ENCODE peak calls at places on chromosomes 2 and 18, in six cellular contexts. One of them, this sample, is unnamed.
A peak's percentile ranks its signal among the peaks of the same experiment; 100 is the strongest.

GRCh38 chr2:3545788-3546478 is 12.2 kb downstream of the RNASEH1 start:
- DNase-seq in AG10803: no peak
- DNase-seq in GM23248: no peak
- DNase-seq in left lung: no peak
- DNase-seq in mucosa of descending colon: no peak
- DNase-seq in NT2/D1: no peak
- DNase-seq in this sample: peak; percentile 64

GRCh38 chr18:57581301-57581934 is 5.1 kb downstream of the FECH start:
- DNase-seq in AG10803: no peak
- DNase-seq in GM23248: no peak
- DNase-seq in left lung: peak; percentile 64
- DNase-seq in mucosa of descending colon: peak; percentile 41
- DNase-seq in NT2/D1: no peak
- DNase-seq in this sample: no peak

GRCh38 chr2:120313695-120314615 is 32.0 kb upstream of the INHBB start:
- DNase-seq in AG10803: no peak
- DNase-seq in GM23248: no peak
- DNase-seq in left lung: no peak
- DNase-seq in mucosa of descending colon: peak; percentile 22
- DNase-seq in NT2/D1: no peak
- DNase-seq in this sample: no peak

GRCh38 chr18:62458868-62459716 is 63.7 kb upstream of the ZCCHC2 start:
- DNase-seq in AG10803: no peak
- DNase-seq in GM23248: no peak
- DNase-seq in left lung: no peak
- DNase-seq in mucosa of descending colon: no peak
- DNase-seq in NT2/D1: no peak
- DNase-seq in this sample: no peak

GRCh38 chr2:43609304-43609883 is 13.6 kb upstream of the THADA start:
- DNase-seq in AG10803: peak; percentile 40
- DNase-seq in GM23248: peak; percentile 73
- DNase-seq in left lung: no peak
- DNase-seq in mucosa of descending colon: peak; percentile 66
- DNase-seq in NT2/D1: peak; percentile 38
- DNase-seq in this sample: peak; percentile 57

GRCh38 chr2:49516427-49516826 is 362.1 kb upstream of the FSHR start:
- DNase-seq in AG10803: no peak
- DNase-seq in GM23248: no peak
- DNase-seq in left lung: no peak
- DNase-seq in mucosa of descending colon: no peak
- DNase-seq in NT2/D1: no peak
- DNase-seq in this sample: no peak

GRCh38 chr2:120736955-120737801 is 1.5 kb downstream of the GLI2 start:
- DNase-seq in AG10803: peak; percentile 90
- DNase-seq in GM23248: peak; percentile 90
- DNase-seq in left lung: no peak
- DNase-seq in mucosa of descending colon: peak; percentile 41
- DNase-seq in NT2/D1: peak; percentile 79
- DNase-seq in this sample: peak; percentile 92

GRCh38 chr2:8515864-8516533 is 165.9 kb upstream of the ID2 start:
- DNase-seq in AG10803: no peak
- DNase-seq in GM23248: no peak
- DNase-seq in left lung: no peak
- DNase-seq in mucosa of descending colon: no peak
- DNase-seq in NT2/D1: no peak
- DNase-seq in this sample: no peak

GRCh38 chr2:25740810-25741381 is 67.5 kb upstream of the DTNB start:
- DNase-seq in AG10803: peak; percentile 34
- DNase-seq in GM23248: no peak
- DNase-seq in left lung: no peak
- DNase-seq in mucosa of descending colon: no peak
- DNase-seq in NT2/D1: peak; percentile 46
- DNase-seq in this sample: peak; percentile 63

GRCh38 chr2:28431741-28432140 is 39.1 kb downstream of the FOSL2 start:
- DNase-seq in AG10803: no peak
- DNase-seq in GM23248: no peak
- DNase-seq in left lung: no peak
- DNase-seq in mucosa of descending colon: no peak
- DNase-seq in NT2/D1: no peak
- DNase-seq in this sample: no peak

GRCh38 chr2:16773080-16773713 is 107.6 kb upstream of the CYRIA start:
- DNase-seq in AG10803: peak; percentile 42
- DNase-seq in GM23248: peak; percentile 74
- DNase-seq in left lung: no peak
- DNase-seq in mucosa of descending colon: peak; percentile 25
- DNase-seq in NT2/D1: peak; percentile 54
- DNase-seq in this sample: peak; percentile 57

GRCh38 chr18:29377346-29377745 is 1200.4 kb upstream of the CDH2 start:
- DNase-seq in AG10803: no peak
- DNase-seq in GM23248: no peak
- DNase-seq in left lung: no peak
- DNase-seq in mucosa of descending colon: no peak
- DNase-seq in NT2/D1: no peak
- DNase-seq in this sample: no peak

GRCh38 chr2:233062447-233062842 is 2.3 kb downstream of the INPP5D start:
- DNase-seq in AG10803: no peak
- DNase-seq in GM23248: no peak
- DNase-seq in left lung: no peak
- DNase-seq in mucosa of descending colon: no peak
- DNase-seq in NT2/D1: no peak
- DNase-seq in this sample: no peak

GRCh38 chr18:59900222-59901128 is 679 bp downstream of the PMAIP1 start:
- DNase-seq in AG10803: peak; percentile 69
- DNase-seq in GM23248: peak; percentile 71
- DNase-seq in left lung: peak; percentile 49
- DNase-seq in mucosa of descending colon: peak; percentile 70
- DNase-seq in NT2/D1: no peak
- DNase-seq in this sample: peak; percentile 92

GRCh38 chr2:74708296-74708695 is 54.2 kb downstream of the SEMA4F start:
- DNase-seq in AG10803: peak; percentile 11
- DNase-seq in GM23248: no peak
- DNase-seq in left lung: peak; percentile 41
- DNase-seq in mucosa of descending colon: no peak
- DNase-seq in NT2/D1: no peak
- DNase-seq in this sample: peak; percentile 27

GRCh38 chr2:176115883-176116813 is at the start of gene HOXD10:
- DNase-seq in AG10803: peak; percentile 74
- DNase-seq in GM23248: peak; percentile 92
- DNase-seq in left lung: no peak
- DNase-seq in mucosa of descending colon: peak; percentile 66
- DNase-seq in NT2/D1: no peak
- DNase-seq in this sample: peak; percentile 90
- H3K4me3 ChIP-seq in AG10803: peak within 1 kb of the TSS; percentile 30
- H3K4me3 ChIP-seq in GM23248: peak within 1 kb of the TSS; percentile 70
- H3K4me3 ChIP-seq in left lung: no peak within 1 kb of the TSS
- H3K4me3 ChIP-seq in mucosa of descending colon: no peak within 1 kb of the TSS
- H3K4me3 ChIP-seq in NT2/D1: peak within 1 kb of the TSS; percentile 15
- H3K4me3 ChIP-seq in this sample: peak within 1 kb of the TSS; percentile 58

DNA sequence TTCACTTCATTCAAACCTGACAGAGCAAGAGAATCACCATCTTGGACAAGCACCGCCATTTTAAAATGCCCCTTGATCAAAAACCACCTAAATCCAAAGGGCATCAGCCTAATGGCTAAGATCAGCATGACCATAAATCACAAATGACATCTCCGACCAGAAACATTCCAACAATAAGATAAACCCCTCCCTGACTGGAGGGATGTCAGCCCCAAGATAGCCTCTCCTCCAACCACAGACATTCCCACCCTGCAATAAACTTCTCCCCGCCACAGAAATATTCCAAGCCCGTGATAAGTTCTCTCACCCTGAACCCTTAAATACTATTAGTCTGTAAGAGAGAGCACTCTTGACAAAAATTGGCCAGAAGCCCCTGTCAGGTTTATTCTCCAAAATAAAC is 21.6 kb upstream of the LYPD1 start:
- DNase-seq in AG10803: no peak
- DNase-seq in GM23248: no peak
- DNase-seq in left lung: no peak
- DNase-seq in mucosa of descending colon: no peak
- DNase-seq in NT2/D1: no peak
- DNase-seq in this sample: no peak
- H3K4me3 ChIP-seq in AG10803: no peak overlapping the region
- H3K4me3 ChIP-seq in GM23248: no peak overlapping the region
- H3K4me3 ChIP-seq in left lung: no peak overlapping the region
- H3K4me3 ChIP-seq in mucosa of descending colon: no peak overlapping the region
- H3K4me3 ChIP-seq in NT2/D1: no peak overlapping the region
- H3K4me3 ChIP-seq in this sample: no peak overlapping the region

DNA sequence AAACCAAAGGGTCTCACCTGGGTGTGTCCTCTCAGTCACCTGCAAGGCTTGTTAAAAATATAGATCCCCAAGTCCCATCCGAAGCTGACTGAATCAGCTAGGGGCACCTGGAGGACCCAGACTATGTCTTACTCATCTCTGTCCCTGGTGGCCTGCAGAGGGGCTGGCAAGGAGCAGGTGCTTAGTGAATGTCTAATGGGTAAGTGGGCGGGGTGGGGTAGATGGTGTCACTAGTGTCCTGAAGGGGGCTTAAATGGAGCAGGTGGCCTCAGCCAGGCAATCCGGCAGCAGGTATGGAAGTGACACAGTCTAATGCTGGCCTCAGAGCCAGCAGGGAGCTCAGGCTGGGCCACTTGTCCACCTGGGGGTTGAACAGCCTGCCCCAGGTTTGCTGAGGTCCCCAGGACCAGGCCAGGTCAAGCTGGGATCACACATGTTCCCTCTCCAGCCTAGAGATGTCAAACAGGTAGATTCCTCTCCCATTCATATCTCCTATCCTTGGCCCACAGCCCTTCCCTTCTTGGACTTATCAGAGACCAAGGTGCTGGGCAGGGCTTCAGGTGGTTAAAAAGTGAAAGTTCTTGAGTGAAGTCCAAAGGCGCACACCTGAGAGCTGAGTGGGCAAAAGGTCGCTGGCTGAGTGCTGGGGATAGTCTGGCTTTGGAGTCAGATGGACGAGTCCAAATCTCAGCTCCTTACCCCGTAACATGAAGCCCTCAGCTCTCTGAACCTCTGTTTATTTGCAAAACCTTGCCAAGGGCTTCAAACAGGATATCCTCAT is 1.6 kb downstream of the STEAP3 start:
- DNase-seq in AG10803: no peak
- DNase-seq in GM23248: no peak
- DNase-seq in left lung: peak; percentile 52
- DNase-seq in mucosa of descending colon: peak; percentile 67
- DNase-seq in NT2/D1: no peak
- DNase-seq in this sample: no peak
- H3K4me3 ChIP-seq in AG10803: peak overlapping the region; percentile 67
- H3K4me3 ChIP-seq in GM23248: peak overlapping the region; percentile 82
- H3K4me3 ChIP-seq in left lung: peak overlapping the region; percentile 67
- H3K4me3 ChIP-seq in mucosa of descending colon: no peak overlapping the region
- H3K4me3 ChIP-seq in NT2/D1: no peak overlapping the region
- H3K4me3 ChIP-seq in this sample: no peak overlapping the region

GRCh38 chr2:177413703-177414102 is 21.1 kb downstream of the AGPS start:
- DNase-seq in AG10803: no peak
- DNase-seq in GM23248: no peak
- DNase-seq in left lung: no peak
- DNase-seq in mucosa of descending colon: no peak
- DNase-seq in NT2/D1: no peak
- DNase-seq in this sample: no peak

GRCh38 chr2:177422271-177422670 is 29.7 kb downstream of the AGPS start:
- DNase-seq in AG10803: peak; percentile 44
- DNase-seq in GM23248: peak; percentile 30
- DNase-seq in left lung: no peak
- DNase-seq in mucosa of descending colon: no peak
- DNase-seq in NT2/D1: no peak
- DNase-seq in this sample: no peak

GRCh38 chr2:177419274-177419673 is 26.7 kb downstream of the AGPS start:
- DNase-seq in AG10803: peak; percentile 80
- DNase-seq in GM23248: peak; percentile 65
- DNase-seq in left lung: no peak
- DNase-seq in mucosa of descending colon: no peak
- DNase-seq in NT2/D1: no peak
- DNase-seq in this sample: peak; percentile 68
- H3K4me3 ChIP-seq in AG10803: no peak overlapping the region
- H3K4me3 ChIP-seq in GM23248: peak overlapping the region; percentile 45
- H3K4me3 ChIP-seq in left lung: no peak overlapping the region
- H3K4me3 ChIP-seq in mucosa of descending colon: no peak overlapping the region
- H3K4me3 ChIP-seq in NT2/D1: no peak overlapping the region
- H3K4me3 ChIP-seq in this sample: no peak overlapping the region

GRCh38 chr2:230218411-230218810 is 1.4 kb downstream of the SP110 start:
- DNase-seq in AG10803: no peak
- DNase-seq in GM23248: peak; percentile 2
- DNase-seq in left lung: no peak
- DNase-seq in mucosa of descending colon: no peak
- DNase-seq in NT2/D1: no peak
- DNase-seq in this sample: no peak
- H3K4me3 ChIP-seq in AG10803: no peak overlapping the region
- H3K4me3 ChIP-seq in GM23248: peak overlapping the region; percentile 99
- H3K4me3 ChIP-seq in left lung: peak overlapping the region; percentile 82
- H3K4me3 ChIP-seq in mucosa of descending colon: no peak overlapping the region
- H3K4me3 ChIP-seq in NT2/D1: no peak overlapping the region
- H3K4me3 ChIP-seq in this sample: no peak overlapping the region

GRCh38 chr2:152453129-152453642 is 118.2 kb downstream of the FMNL2 start:
- DNase-seq in AG10803: no peak
- DNase-seq in GM23248: no peak
- DNase-seq in left lung: no peak
- DNase-seq in mucosa of descending colon: no peak
- DNase-seq in NT2/D1: peak; percentile 57
- DNase-seq in this sample: no peak

GRCh38 chr2:152449578-152449977 is 114.6 kb downstream of the FMNL2 start:
- DNase-seq in AG10803: no peak
- DNase-seq in GM23248: no peak
- DNase-seq in left lung: no peak
- DNase-seq in mucosa of descending colon: no peak
- DNase-seq in NT2/D1: no peak
- DNase-seq in this sample: no peak

GRCh38 chr2:152454391-152454790 is 119.4 kb downstream of the FMNL2 start:
- DNase-seq in AG10803: no peak
- DNase-seq in GM23248: no peak
- DNase-seq in left lung: no peak
- DNase-seq in mucosa of descending colon: no peak
- DNase-seq in NT2/D1: no peak
- DNase-seq in this sample: no peak

GRCh38 chr2:152450176-152450575 is 115.2 kb downstream of the FMNL2 start:
- DNase-seq in AG10803: no peak
- DNase-seq in GM23248: no peak
- DNase-seq in left lung: no peak
- DNase-seq in mucosa of descending colon: no peak
- DNase-seq in NT2/D1: no peak
- DNase-seq in this sample: no peak

DNA sequence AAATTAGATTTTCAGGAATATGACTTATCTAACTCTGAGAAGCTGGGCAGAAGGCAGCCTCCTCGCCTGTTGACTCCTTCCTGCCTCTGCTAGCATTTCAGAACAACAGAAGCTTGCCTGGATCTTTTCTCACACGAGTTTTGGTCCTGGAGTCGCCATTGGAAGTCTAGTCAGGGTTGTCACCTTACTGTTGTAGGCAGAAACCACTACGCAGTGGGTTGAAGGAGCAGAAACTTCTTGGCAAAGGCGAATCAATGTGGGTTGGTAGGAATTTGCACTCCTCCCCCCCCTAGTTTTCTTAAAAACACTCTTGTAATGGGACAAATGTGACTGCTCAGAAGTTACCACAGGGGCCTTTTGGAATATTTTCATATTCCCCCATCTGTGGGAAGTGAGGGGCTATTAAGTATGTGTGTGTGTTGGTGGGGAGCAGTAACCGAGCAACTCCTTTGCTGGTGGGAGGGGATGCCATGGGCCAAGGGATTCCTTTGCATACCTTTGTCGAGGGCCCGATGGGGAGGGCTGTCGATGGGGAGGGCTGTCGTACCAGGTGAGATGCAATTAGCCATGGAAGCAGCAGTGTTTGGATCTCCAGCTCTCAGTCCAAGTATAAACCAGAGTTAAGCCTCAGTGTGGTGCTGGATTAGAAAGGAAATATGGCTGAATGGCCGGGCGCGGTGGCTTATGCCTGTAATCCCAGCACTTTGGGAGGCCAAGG is 117.4 kb downstream of the FMNL2 start:
- DNase-seq in AG10803: no peak
- DNase-seq in GM23248: no peak
- DNase-seq in left lung: no peak
- DNase-seq in mucosa of descending colon: no peak
- DNase-seq in NT2/D1: no peak
- DNase-seq in this sample: no peak
- H3K4me3 ChIP-seq in AG10803: no peak overlapping the region
- H3K4me3 ChIP-seq in GM23248: no peak overlapping the region
- H3K4me3 ChIP-seq in left lung: no peak overlapping the region
- H3K4me3 ChIP-seq in mucosa of descending colon: no peak overlapping the region
- H3K4me3 ChIP-seq in NT2/D1: peak overlapping the region; percentile 40
- H3K4me3 ChIP-seq in this sample: no peak overlapping the region